ENCODE peak calls at places on chromosomes 11 and 22, in eight cellular contexts. One of them, this sample, is unnamed.

GRCh38 chr11:131063638-131064037 is 147.4 kb upstream of the SNX19 start:
- DNase-seq in IMR-90: no peak
- DNase-seq in heart left ventricle: no peak
- DNase-seq in HepG2: no peak
- DNase-seq in endodermal cell: no peak
- DNase-seq in body of pancreas: no peak
- DNase-seq in ovary: no peak
- DNase-seq in HCT116: no peak
- DNase-seq in this sample: no peak

GRCh38 chr11:32586576-32587190 is 3.1 kb downstream of the EIF3M start:
- DNase-seq in heart left ventricle: no peak
- DNase-seq in endodermal cell: no peak
- DNase-seq in IMR-90: peak; percentile 24
- DNase-seq in body of pancreas: no peak
- DNase-seq in HepG2: peak; percentile 46
- DNase-seq in HCT116: peak; percentile 29
- DNase-seq in ovary: no peak
- DNase-seq in this sample: no peak

GRCh38 chr11:45857834-45858492 is 10.7 kb downstream of the CRY2 start:
- DNase-seq in IMR-90: peak; percentile 84
- DNase-seq in body of pancreas: peak; percentile 89
- DNase-seq in heart left ventricle: no peak
- DNase-seq in HCT116: no peak
- DNase-seq in HepG2: no peak
- DNase-seq in endodermal cell: no peak
- DNase-seq in ovary: no peak
- DNase-seq in this sample: no peak

GRCh38 chr11:1871531-1871930 is 18.6 kb downstream of the LSP1 start:
- DNase-seq in endodermal cell: no peak
- DNase-seq in body of pancreas: no peak
- DNase-seq in HCT116: no peak
- DNase-seq in ovary: peak; percentile 15
- DNase-seq in heart left ventricle: peak; percentile 60
- DNase-seq in IMR-90: no peak
- DNase-seq in HepG2: no peak
- DNase-seq in this sample: no peak

GRCh38 chr11:33690290-33691050 is 10.2 kb downstream of the C11orf91 start:
- DNase-seq in HepG2: peak; percentile 46
- DNase-seq in IMR-90: peak; percentile 99
- DNase-seq in HCT116: peak; percentile 81
- DNase-seq in body of pancreas: peak; percentile 71
- DNase-seq in heart left ventricle: no peak
- DNase-seq in endodermal cell: no peak
- DNase-seq in ovary: peak; percentile 51
- DNase-seq in this sample: no peak

GRCh38 chr11:86952933-86953637 is 2.1 kb downstream of the FZD4 start:
- DNase-seq in HepG2: no peak
- DNase-seq in heart left ventricle: no peak
- DNase-seq in body of pancreas: no peak
- DNase-seq in ovary: no peak
- DNase-seq in HCT116: no peak
- DNase-seq in endodermal cell: no peak
- DNase-seq in IMR-90: peak; percentile 59
- DNase-seq in this sample: no peak

GRCh38 chr11:128502736-128503135 is 84.6 kb downstream of the ETS1 start:
- DNase-seq in HepG2: no peak
- DNase-seq in ovary: no peak
- DNase-seq in heart left ventricle: no peak
- DNase-seq in endodermal cell: no peak
- DNase-seq in body of pancreas: no peak
- DNase-seq in HCT116: no peak
- DNase-seq in IMR-90: peak; percentile 96
- DNase-seq in this sample: no peak

GRCh38 chr11:130827697-130828377 is 88.4 kb downstream of the SNX19 start:
- DNase-seq in HCT116: peak; percentile 50
- DNase-seq in HepG2: peak; percentile 57
- DNase-seq in body of pancreas: peak; percentile 68
- DNase-seq in endodermal cell: peak; percentile 95
- DNase-seq in IMR-90: peak; percentile 82
- DNase-seq in heart left ventricle: no peak
- DNase-seq in ovary: peak; percentile 44
- DNase-seq in this sample: no peak

GRCh38 chr22:46546466-46547178 is 9.2 kb upstream of the CELSR1 start:
- DNase-seq in IMR-90: peak; percentile 23
- DNase-seq in heart left ventricle: peak; percentile 87
- DNase-seq in HepG2: no peak
- DNase-seq in ovary: no peak
- DNase-seq in body of pancreas: peak; percentile 55
- DNase-seq in endodermal cell: peak; percentile 45
- DNase-seq in HCT116: no peak
- DNase-seq in this sample: no peak

GRCh38 chr11:132028380-132029240 is 658.2 kb downstream of the NTM start:
- DNase-seq in HCT116: no peak
- DNase-seq in heart left ventricle: no peak
- DNase-seq in body of pancreas: no peak
- DNase-seq in IMR-90: peak; percentile 73
- DNase-seq in ovary: no peak
- DNase-seq in endodermal cell: peak; percentile 76
- DNase-seq in HepG2: peak; percentile 16
- DNase-seq in this sample: no peak

GRCh38 chr22:25160120-25160996 is 39.3 kb upstream of the CRYBB3 start:
- DNase-seq in IMR-90: no peak
- DNase-seq in body of pancreas: no peak
- DNase-seq in HCT116: no peak
- DNase-seq in HepG2: no peak
- DNase-seq in ovary: no peak
- DNase-seq in heart left ventricle: no peak
- DNase-seq in endodermal cell: no peak
- DNase-seq in this sample: no peak

GRCh38 chr11:35714882-35715612 is 52.5 kb downstream of the TRIM44 start:
- DNase-seq in HepG2: no peak
- DNase-seq in heart left ventricle: no peak
- DNase-seq in IMR-90: peak; percentile 76
- DNase-seq in ovary: no peak
- DNase-seq in HCT116: no peak
- DNase-seq in body of pancreas: no peak
- DNase-seq in endodermal cell: no peak
- DNase-seq in this sample: peak; percentile 48

GRCh38 chr11:27061078-27061477 is 20.5 kb downstream of the BBOX1 start:
- DNase-seq in HCT116: no peak
- DNase-seq in IMR-90: no peak
- DNase-seq in heart left ventricle: no peak
- DNase-seq in endodermal cell: no peak
- DNase-seq in body of pancreas: no peak
- DNase-seq in HepG2: no peak
- DNase-seq in ovary: no peak
- DNase-seq in this sample: no peak

GRCh38 chr11:108958446-108959123 is 293.7 kb downstream of the DDX10 start:
- DNase-seq in HepG2: no peak
- DNase-seq in endodermal cell: no peak
- DNase-seq in HCT116: no peak
- DNase-seq in body of pancreas: no peak
- DNase-seq in heart left ventricle: no peak
- DNase-seq in IMR-90: peak; percentile 82
- DNase-seq in ovary: no peak
- DNase-seq in this sample: no peak

GRCh38 chr11:120183701-120184141 is 27.1 kb upstream of the OAF start:
- DNase-seq in endodermal cell: peak; percentile 34
- DNase-seq in HCT116: no peak
- DNase-seq in body of pancreas: no peak
- DNase-seq in HepG2: no peak
- DNase-seq in ovary: no peak
- DNase-seq in heart left ventricle: peak; percentile 45
- DNase-seq in IMR-90: no peak
- DNase-seq in this sample: no peak

GRCh38 chr11:104657083-104657482 is 241.2 kb downstream of the CASP12 start:
- DNase-seq in endodermal cell: no peak
- DNase-seq in HepG2: no peak
- DNase-seq in HCT116: no peak
- DNase-seq in heart left ventricle: no peak
- DNase-seq in IMR-90: no peak
- DNase-seq in body of pancreas: no peak
- DNase-seq in ovary: no peak
- DNase-seq in this sample: no peak

GRCh38 chr11:2737226-2737590 is 37.4 kb upstream of the KCNQ1OT1 start:
- DNase-seq in HepG2: no peak
- DNase-seq in body of pancreas: no peak
- DNase-seq in HCT116: no peak
- DNase-seq in ovary: no peak
- DNase-seq in IMR-90: no peak
- DNase-seq in heart left ventricle: no peak
- DNase-seq in endodermal cell: no peak
- DNase-seq in this sample: no peak

GRCh38 chr22:27810566-27810965 is 9.0 kb upstream of the MN1 start:
- DNase-seq in heart left ventricle: no peak
- DNase-seq in HepG2: peak; percentile 40
- DNase-seq in ovary: peak; percentile 82
- DNase-seq in IMR-90: peak; percentile 68
- DNase-seq in HCT116: no peak
- DNase-seq in endodermal cell: peak; percentile 89
- DNase-seq in body of pancreas: peak; percentile 65
- DNase-seq in this sample: no peak

GRCh38 chr11:119373917-119374631 is 7.4 kb downstream of the USP2 start:
- DNase-seq in body of pancreas: peak; percentile 80
- DNase-seq in HepG2: peak; percentile 74
- DNase-seq in heart left ventricle: no peak
- DNase-seq in ovary: peak; percentile 64
- DNase-seq in HCT116: no peak
- DNase-seq in endodermal cell: peak; percentile 97
- DNase-seq in IMR-90: peak; percentile 75
- DNase-seq in this sample: no peak

GRCh38 chr11:108369064-108369463 is 98.3 kb downstream of the C11orf65 start:
- DNase-seq in HCT116: no peak
- DNase-seq in ovary: no peak
- DNase-seq in IMR-90: peak; percentile 23
- DNase-seq in body of pancreas: no peak
- DNase-seq in endodermal cell: no peak
- DNase-seq in heart left ventricle: no peak
- DNase-seq in HepG2: no peak
- DNase-seq in this sample: no peak

GRCh38 chr11:1302461-1303073 is 6.9 kb downstream of the TOLLIP start:
- DNase-seq in HCT116: no peak
- DNase-seq in heart left ventricle: no peak
- DNase-seq in ovary: no peak
- DNase-seq in IMR-90: no peak
- DNase-seq in endodermal cell: peak; percentile 35
- DNase-seq in body of pancreas: peak; percentile 57
- DNase-seq in HepG2: peak; percentile 65
- DNase-seq in this sample: no peak

DNA sequence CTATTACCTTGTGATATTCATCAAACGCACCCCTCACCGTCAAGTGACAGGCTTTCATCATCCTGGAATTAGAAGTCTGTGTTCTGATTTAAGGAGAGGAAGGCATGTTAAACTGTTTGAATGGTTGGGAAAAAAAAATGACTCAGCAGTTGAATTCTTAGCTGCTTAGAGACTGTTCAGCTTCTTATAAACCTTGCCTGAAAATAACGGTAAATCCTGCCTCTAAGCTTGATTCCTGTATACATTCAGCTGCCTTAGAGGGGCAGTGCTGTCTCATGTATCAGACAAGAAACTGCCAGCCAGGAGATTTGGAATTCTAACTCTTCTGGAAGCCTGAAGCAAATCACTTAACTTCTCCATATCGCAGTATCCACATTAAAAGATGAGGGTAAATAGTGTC is 437.4 kb downstream of the JRKL start:
- DNase-seq in endodermal cell: peak; percentile 37
- DNase-seq in IMR-90: peak; percentile 0
- DNase-seq in ovary: no peak
- DNase-seq in HepG2: no peak
- DNase-seq in heart left ventricle: no peak
- DNase-seq in HCT116: no peak
- DNase-seq in body of pancreas: no peak
- DNase-seq in this sample: no peak
- TF ChIP-seq CTCF in endodermal cell: peak; percentile 68
- TF ChIP-seq CTCF in IMR-90: peak; percentile 2
- TF ChIP-seq CTCF in ovary: no peak
- TF ChIP-seq CTCF in HepG2: peak; percentile 14
- TF ChIP-seq CTCF in heart left ventricle: no peak
- TF ChIP-seq CTCF in HCT116: no peak
- TF ChIP-seq CTCF in body of pancreas: no peak
- TF ChIP-seq CTCF in this sample: no peak

GRCh38 chr22:41531736-41532477 is 12.4 kb downstream of the POLR3H start:
- DNase-seq in ovary: no peak
- DNase-seq in IMR-90: no peak
- DNase-seq in heart left ventricle: no peak
- DNase-seq in endodermal cell: no peak
- DNase-seq in body of pancreas: no peak
- DNase-seq in HCT116: no peak
- DNase-seq in HepG2: no peak
- DNase-seq in this sample: no peak
- H3K36me3 ChIP-seq in ovary: no peaks in the 10 kb centered on the region
- H3K36me3 ChIP-seq in IMR-90: peaks cover 56% of the 10 kb centered on the region
- H3K36me3 ChIP-seq in heart left ventricle: peaks cover 2% of the 10 kb centered on the region
- H3K36me3 ChIP-seq in endodermal cell: peaks cover 55% of the 10 kb centered on the region
- H3K36me3 ChIP-seq in body of pancreas: peaks cover 17% of the 10 kb centered on the region
- H3K36me3 ChIP-seq in HCT116: peaks cover 45% of the 10 kb centered on the region
- H3K36me3 ChIP-seq in HepG2: peaks cover 28% of the 10 kb centered on the region
- H3K36me3 ChIP-seq in this sample: peaks cover 56% of the 10 kb centered on the region

GRCh38 chr22:37817705-37818311 is 5.4 kb upstream of the GALR3 start:
- DNase-seq in HCT116: no peak
- DNase-seq in ovary: peak; percentile 94
- DNase-seq in endodermal cell: peak; percentile 97
- DNase-seq in body of pancreas: peak; percentile 87
- DNase-seq in HepG2: peak; percentile 86
- DNase-seq in IMR-90: peak; percentile 68
- DNase-seq in heart left ventricle: peak; percentile 91
- DNase-seq in this sample: peak; percentile 81
- H3K4me3 ChIP-seq in HCT116: no peak overlapping the region
- H3K4me3 ChIP-seq in ovary: peak overlapping the region; percentile 38
- H3K4me3 ChIP-seq in endodermal cell: peak overlapping the region; percentile 61
- H3K4me3 ChIP-seq in body of pancreas: no peak overlapping the region
- H3K4me3 ChIP-seq in HepG2: peak overlapping the region; percentile 35
- H3K4me3 ChIP-seq in IMR-90: peak overlapping the region; percentile 21
- H3K4me3 ChIP-seq in heart left ventricle: no peak overlapping the region
- H3K4me3 ChIP-seq in this sample: peak overlapping the region; percentile 35

GRCh38 chr11:82899191-82899820 is 924 bp downstream of the PRCP start:
- DNase-seq in endodermal cell: no peak
- DNase-seq in ovary: no peak
- DNase-seq in HepG2: peak; percentile 8
- DNase-seq in IMR-90: no peak
- DNase-seq in HCT116: no peak
- DNase-seq in heart left ventricle: no peak
- DNase-seq in body of pancreas: no peak
- DNase-seq in this sample: no peak

GRCh38 chr11:82902086-82902485 is 550 bp downstream of the DDIAS start:
- DNase-seq in ovary: no peak
- DNase-seq in HCT116: no peak
- DNase-seq in endodermal cell: no peak
- DNase-seq in IMR-90: no peak
- DNase-seq in heart left ventricle: no peak
- DNase-seq in HepG2: no peak
- DNase-seq in body of pancreas: no peak
- DNase-seq in this sample: no peak

GRCh38 chr11:82901165-82901938 is at the start of gene DDIAS:
- DNase-seq in heart left ventricle: peak; percentile 94
- DNase-seq in body of pancreas: peak; percentile 98
- DNase-seq in IMR-90: peak; percentile 98
- DNase-seq in ovary: peak; percentile 94
- DNase-seq in endodermal cell: peak; percentile 98
- DNase-seq in HCT116: peak; percentile 98
- DNase-seq in HepG2: peak; percentile 98
- DNase-seq in this sample: peak; percentile 89

GRCh38 chr11:82899957-82900276 is 313 bp downstream of the PRCP start:
- DNase-seq in ovary: no peak
- DNase-seq in HepG2: no peak
- DNase-seq in HCT116: no peak
- DNase-seq in heart left ventricle: no peak
- DNase-seq in IMR-90: no peak
- DNase-seq in body of pancreas: no peak
- DNase-seq in endodermal cell: no peak
- DNase-seq in this sample: no peak

GRCh38 chr11:82900277-82901164 is at the start of gene PRCP:
- DNase-seq in body of pancreas: peak; percentile 97
- DNase-seq in HCT116: peak; percentile 82
- DNase-seq in ovary: peak; percentile 89
- DNase-seq in heart left ventricle: peak; percentile 95
- DNase-seq in HepG2: peak; percentile 81
- DNase-seq in endodermal cell: peak; percentile 98
- DNase-seq in IMR-90: peak; percentile 85
- DNase-seq in this sample: peak; percentile 90
- TF ChIP-seq CTCF in body of pancreas: no peak
- TF ChIP-seq CTCF in HCT116: no peak
- TF ChIP-seq CTCF in ovary: no peak
- TF ChIP-seq CTCF in heart left ventricle: no peak
- TF ChIP-seq CTCF in HepG2: peak; percentile 42
- TF ChIP-seq CTCF in endodermal cell: peak; percentile 28
- TF ChIP-seq CTCF in IMR-90: no peak
- TF ChIP-seq CTCF in this sample: no peak

This sample was measured in GM06990.